ENCODE peak calls at places on chromosome 17, in ten cellular contexts. Z, T, A, D, P, F, U, Y, I and X are unnamed samples. For H3K4me1, the result is how much of the 10 kb centered on the place peaks cover.

GRCh38 chr17:37292429-37293139 is 83.2 kb upstream of the C17orf78 start:
- DNase-seq in Z (no peak), T (no peak), A (no peak), D (no peak), P (no peak), F (peak), U (no peak), Y (peak), I (no peak), X (no peak)

GRCh38 chr17:66273391-66273722 is 29.1 kb upstream of the PRKCA start:
- DNase-seq in Z (no peak), T (no peak), A (no peak), D (no peak), P (no peak), F (no peak), U (no peak), Y (no peak), I (no peak), X (no peak)

GRCh38 chr17:29078183-29079045 is 35.5 kb downstream of the PIPOX start:
- DNase-seq in Z (no peak), T (no peak), A (no peak), D (no peak), P (no peak), F (no peak), U (peak), Y (no peak), I (no peak), X (no peak)

GRCh38 chr17:9512323-9513168 is 63.1 kb downstream of the STX8 start:
- DNase-seq in Z (no peak), T (no peak), A (no peak), D (peak), P (no peak), F (peak), U (peak), Y (no peak), I (no peak), X (no peak)

GRCh38 chr17:46053911-46054534 is 55.0 kb downstream of the STH start:
- DNase-seq in Z (no peak), T (no peak), A (no peak), D (peak), P (no peak), F (no peak), U (no peak), Y (no peak), I (no peak), X (no peak)

GRCh38 chr17:16352303-16352837 is 899 bp downstream of the CENPV start:
- DNase-seq in Z (peak), T (peak), A (no peak), D (peak), P (peak), F (peak), U (peak), Y (peak), I (no peak), X (peak)

GRCh38 chr17:47982645-47983440 is 11.9 kb downstream of the CDK5RAP3 start:
- DNase-seq in Z (no peak), T (no peak), A (no peak), D (no peak), P (no peak), F (no peak), U (no peak), Y (no peak), I (no peak), X (no peak)

GRCh38 chr17:39563476-39563875 is 44.2 kb downstream of the NEUROD2 start:
- DNase-seq in Z (no peak), T (peak), A (no peak), D (no peak), P (no peak), F (peak), U (no peak), Y (no peak), I (no peak), X (no peak)

GRCh38 chr17:38750312-38751121 is 2.0 kb upstream of the PSMB3 start:
- DNase-seq in Z (peak), T (peak), A (no peak), D (peak), P (no peak), F (no peak), U (no peak), Y (peak), I (no peak), X (no peak)

GRCh38 chr17:61371606-61372005 is 28.0 kb upstream of the TBX2 start:
- DNase-seq in Z (no peak), T (no peak), A (peak), D (no peak), P (no peak), F (no peak), U (no peak), Y (no peak), I (no peak), X (no peak)

GRCh38 chr17:6097005-6097279 is 26.8 kb downstream of the WSCD1 start:
- DNase-seq in Z (no peak), T (no peak), A (peak), D (no peak), P (no peak), F (no peak), U (no peak), Y (no peak), I (no peak), X (no peak)

GRCh38 chr17:69761767-69762321 is 313.2 kb upstream of the KCNJ16 start:
- DNase-seq in Z (no peak), T (no peak), A (no peak), D (peak), P (no peak), F (peak), U (peak), Y (no peak), I (no peak), X (no peak)

GRCh38 chr17:39099686-39100293 is 51.6 kb downstream of the PLXDC1 start:
- DNase-seq in Z (peak), T (no peak), A (no peak), D (no peak), P (no peak), F (peak), U (no peak), Y (no peak), I (peak), X (peak)

GRCh38 chr17:68356520-68356919 is 65.2 kb downstream of the ARSG start:
- DNase-seq in Z (peak), T (no peak), A (no peak), D (no peak), P (no peak), F (no peak), U (no peak), Y (no peak), I (no peak), X (peak)

GRCh38 chr17:44203731-44204452 is 4.2 kb upstream of the ATXN7L3 start:
- DNase-seq in Z (no peak), T (peak), A (peak), D (no peak), P (no peak), F (peak), U (no peak), Y (peak), I (peak), X (peak)

GRCh38 chr17:66445229-66445628 is 142.8 kb downstream of the PRKCA start:
- DNase-seq in Z (no peak), T (no peak), A (no peak), D (no peak), P (no peak), F (no peak), U (no peak), Y (no peak), I (no peak), X (no peak)

GRCh38 chr17:74446551-74447500 is 14.9 kb downstream of the GPRC5C start:
- DNase-seq in Z (no peak), T (peak), A (peak), D (peak), P (peak), F (no peak), U (no peak), Y (no peak), I (no peak), X (no peak)

DNA sequence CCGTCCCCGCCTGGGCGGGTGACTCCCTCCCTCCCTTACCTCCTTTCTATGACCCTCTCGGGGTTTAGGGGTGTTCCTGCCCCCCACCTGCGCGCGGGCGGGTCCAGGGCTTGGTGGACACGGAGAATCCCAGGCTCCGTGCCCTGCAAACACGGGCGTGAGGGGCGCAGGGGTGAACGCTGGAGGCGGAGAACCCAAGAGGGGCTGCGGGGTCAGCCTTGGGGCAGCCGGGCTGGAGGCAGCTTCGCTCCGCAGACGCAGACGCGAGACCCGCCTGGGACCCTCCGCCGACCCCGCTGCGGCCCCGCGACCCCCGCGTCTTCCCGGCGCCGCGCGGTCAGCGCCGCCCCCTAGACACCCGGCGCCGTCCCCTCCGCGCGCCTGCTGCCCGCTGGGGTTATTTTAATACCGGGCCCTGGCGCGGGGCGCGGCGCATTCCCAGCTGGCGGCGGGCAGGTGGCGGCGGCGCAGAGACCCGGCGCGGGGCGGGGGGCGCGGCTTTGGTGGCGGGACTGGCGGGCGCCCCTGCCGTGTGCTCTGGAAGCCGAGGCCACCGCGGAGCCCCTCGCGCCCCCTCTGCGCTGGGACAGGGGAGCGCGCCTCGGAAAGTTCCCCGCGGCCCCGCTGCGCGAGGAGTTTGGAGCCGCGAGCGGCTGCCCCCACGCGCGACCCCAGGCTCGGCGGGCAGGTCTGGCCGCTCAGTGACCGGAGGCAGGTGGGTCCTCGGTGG is at the start of gene UTS2R:
- DNase-seq in Z (no peak), T (peak), A (peak), D (no peak), P (no peak), F (no peak), U (no peak), Y (no peak), I (no peak), X (no peak)
- H3K27ac ChIP-seq in Z (no peak), T (no peak), A (no peak), D (no peak), P (no peak), F (no peak), U (no peak), Y (no peak), I (no peak), X (no peak)

GRCh38 chr17:72916991-72917390 is 175.5 kb downstream of the SLC39A11 start:
- DNase-seq in Z (no peak), T (no peak), A (no peak), D (no peak), P (no peak), F (peak), U (no peak), Y (no peak), I (no peak), X (no peak)
- H3K4me1 ChIP-seq in Z (under half), T (under half), A (under half), D (under half), P (under half), F (under half), U (under half), Y (under half), I (under half), X (under half)

DNA sequence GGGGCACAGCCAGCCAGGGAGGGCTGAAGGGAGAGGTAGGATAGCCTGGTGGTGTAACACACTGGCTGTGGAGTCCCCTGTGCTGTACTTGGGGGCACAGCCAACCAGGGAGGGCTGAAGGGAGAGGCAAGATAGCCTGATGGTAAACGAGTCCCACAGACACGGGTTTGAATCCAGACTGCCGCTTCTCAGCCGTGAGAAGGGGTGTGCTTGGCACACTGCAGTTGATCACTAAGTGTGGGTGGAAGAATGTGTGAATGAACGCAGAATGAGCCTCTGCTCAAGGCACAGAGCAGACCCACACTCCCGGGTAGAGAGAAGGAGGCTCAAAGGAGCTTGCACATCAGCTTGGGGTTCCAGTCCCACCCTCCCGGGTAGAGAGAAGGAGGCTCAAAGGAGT is 71.4 kb downstream of the TIMM22 start:
- DNase-seq in Z (no peak), T (no peak), A (peak), D (no peak), P (no peak), F (no peak), U (no peak), Y (no peak), I (no peak), X (no peak)
- H3K27ac ChIP-seq in Z (no peak), T (no peak), A (no peak), D (no peak), P (no peak), F (no peak), U (no peak), Y (no peak), I (no peak), X (no peak)

GRCh38 chr17:75783069-75783783 is 1.4 kb upstream of the UNK start:
- DNase-seq in Z (no peak), T (no peak), A (no peak), D (peak), P (no peak), F (peak), U (no peak), Y (peak), I (no peak), X (no peak)
- H3K4me1 ChIP-seq in Z (under half), T (under half), A (under half), D (under half), P (half or more), F (under half), U (under half), Y (half or more), I (under half), X (under half)

GRCh38 chr17:75843577-75844529 is at the start of gene UNC13D:
- DNase-seq in Z (peak), T (no peak), A (peak), D (peak), P (peak), F (no peak), U (no peak), Y (peak), I (peak), X (peak)

GRCh38 chr17:75842411-75842810 is 1.8 kb downstream of the UNC13D start:
- DNase-seq in Z (no peak), T (no peak), A (no peak), D (no peak), P (no peak), F (no peak), U (peak), Y (no peak), I (no peak), X (no peak)

GRCh38 chr17:75844530-75845057 is 390 bp upstream of the UNC13D start:
- DNase-seq in Z (peak), T (no peak), A (peak), D (peak), P (peak), F (no peak), U (no peak), Y (no peak), I (peak), X (peak)

GRCh38 chr17:75845058-75845711 is 981 bp upstream of the UNC13D start:
- DNase-seq in Z (peak), T (peak), A (peak), D (peak), P (peak), F (peak), U (peak), Y (peak), I (peak), X (peak)

GRCh38 chr17:75842963-75843576 is 1.1 kb downstream of the UNC13D start:
- DNase-seq in Z (no peak), T (no peak), A (no peak), D (no peak), P (no peak), F (no peak), U (no peak), Y (no peak), I (no peak), X (no peak)
- H3K27ac ChIP-seq in Z (no peak), T (no peak), A (peak), D (no peak), P (peak), F (no peak), U (no peak), Y (peak), I (peak), X (peak)